ENCODE peak calls at places on chromosomes 4 and X, in seven cellular contexts. Q, Z, D, G, U, E and L are unnamed samples.
A peak's percentile ranks its signal among the peaks of the same experiment; 100 is the strongest.

GRCh38 chr4:184688447-184688846 is 38.9 kb downstream of the PRIMPOL start:
- DNase-seq in U (no peak), D (no peak), E (peak; percentile 91), G (no peak), Q (no peak), Z (peak; percentile 87), L (no peak)

GRCh38 chr4:150722908-150723362 is 141.0 kb downstream of the MAB21L2 start:
- DNase-seq in Z (no peak), E (peak; percentile 75), G (peak; percentile 16), Q (no peak), D (no peak), U (no peak), L (no peak)

GRCh38 chrX:153766098-153766817 is 2.2 kb downstream of the PLXNB3 start:
- DNase-seq in U (no peak), E (peak; percentile 66), G (peak; percentile 43), Q (no peak), Z (peak; percentile 52), D (no peak), L (no peak)

GRCh38 chrX:104318330-104319009 is 63.7 kb upstream of the ESX1 start:
- DNase-seq in Q (no peak), Z (peak; percentile 65), E (peak; percentile 30), G (no peak), U (no peak), D (no peak), L (no peak)

GRCh38 chr4:102541708-102542107 is 40.5 kb downstream of the NFKB1 start:
- DNase-seq in Q (no peak), Z (no peak), G (peak; percentile 5), E (no peak), D (no peak), U (no peak), L (no peak)

GRCh38 chrX:74523870-74524735 is 90.3 kb downstream of the RLIM start:
- DNase-seq in Z (no peak), U (no peak), E (no peak), D (no peak), Q (no peak), G (no peak), L (no peak)

GRCh38 chr4:84050014-84050413 is 449.1 kb downstream of the NKX6-1 start:
- DNase-seq in Z (no peak), G (no peak), Q (no peak), E (no peak), D (no peak), U (no peak), L (no peak)

GRCh38 chr4:26860922-26861433 is 337 bp downstream of the STIM2 start:
- DNase-seq in U (peak; percentile 45), D (no peak), Q (peak; percentile 39), G (peak; percentile 74), Z (peak; percentile 40), E (peak; percentile 63), L (no peak)

GRCh38 chr4:24979554-24979953 is 51.2 kb downstream of the LGI2 start:
- DNase-seq in U (no peak), Z (no peak), Q (no peak), D (no peak), G (no peak), E (peak; percentile 14), L (no peak)

GRCh38 chr4:7904108-7904516 is 35.5 kb downstream of the AFAP1 start:
- DNase-seq in Z (peak; percentile 74), U (no peak), E (peak; percentile 71), Q (no peak), D (no peak), G (no peak), L (no peak)

GRCh38 chrX:92247076-92247475 is 467.9 kb downstream of the PCDH11X start:
- DNase-seq in E (no peak), D (no peak), Q (no peak), G (no peak), U (no peak), Z (no peak), L (no peak)

GRCh38 chr4:119118397-119118796 is 17.2 kb upstream of the MYOZ2 start:
- DNase-seq in Z (peak; percentile 7), U (no peak), E (peak; percentile 63), Q (no peak), G (no peak), D (no peak), L (no peak)

GRCh38 chr4:37478151-37478550 is 208.0 kb downstream of the RELL1 start:
- DNase-seq in D (no peak), Q (no peak), Z (no peak), G (no peak), U (no peak), E (no peak), L (no peak)

GRCh38 chr4:121454251-121454979 is 73.6 kb upstream of the QRFPR start:
- DNase-seq in E (no peak), Q (no peak), Z (no peak), D (no peak), G (no peak), U (no peak), L (no peak)

GRCh38 chr4:7423801-7424552 is 10.8 kb downstream of the PSAPL1 start:
- DNase-seq in Z (no peak), E (no peak), D (no peak), Q (no peak), G (no peak), U (no peak), L (no peak)

GRCh38 chr4:18540349-18540748 is 518.8 kb upstream of the LCORL start:
- DNase-seq in Q (no peak), E (no peak), G (no peak), Z (no peak), D (no peak), U (no peak), L (no peak)

GRCh38 chr4:40963912-40964478 is 214.2 kb downstream of the NSUN7 start:
- DNase-seq in D (no peak), G (no peak), Q (no peak), E (peak; percentile 46), Z (peak; percentile 14), U (no peak), L (no peak)

GRCh38 chr4:182875471-182875870 is 41.7 kb downstream of the DCTD start:
- DNase-seq in D (no peak), U (no peak), E (no peak), Z (no peak), G (no peak), Q (no peak), L (no peak)

GRCh38 chr4:55947254-55947882 is 1.4 kb upstream of the CEP135 start:
- DNase-seq in D (no peak), G (no peak), E (peak; percentile 22), Z (peak; percentile 12), U (no peak), Q (no peak), L (peak; percentile 66)

GRCh38 chr4:1167244-1167949 is 5.0 kb downstream of the SPON2 start:
- DNase-seq in E (peak; percentile 90), G (peak; percentile 71), U (peak; percentile 75), Q (peak; percentile 78), D (peak; percentile 81), Z (peak; percentile 69), L (peak; percentile 70)

GRCh38 chr4:118867311-118868067 is 21.2 kb upstream of the SYNPO2 start:
- DNase-seq in E (no peak), Q (no peak), U (no peak), D (no peak), G (no peak), Z (no peak), L (no peak)

GRCh38 chr4:168710353-168710946 is 213.6 kb downstream of the PALLD start:
- DNase-seq in G (peak; percentile 3), U (no peak), Z (peak; percentile 62), E (peak; percentile 91), D (peak; percentile 39), Q (no peak), L (no peak)

GRCh38 chr4:3353747-3354454 is 61.1 kb downstream of the RGS12 start:
- DNase-seq in E (no peak), Z (no peak), G (no peak), U (no peak), D (no peak), Q (no peak), L (no peak)

GRCh38 chrX:3516051-3516541 is 169.6 kb upstream of the MXRA5 start:
- DNase-seq in Z (peak; percentile 7), E (peak; percentile 73), G (no peak), U (no peak), Q (no peak), D (no peak), L (no peak)

GRCh38 chr4:8072235-8072968 is 86.2 kb downstream of the ABLIM2 start:
- DNase-seq in U (no peak), G (no peak), Q (no peak), D (no peak), Z (no peak), E (no peak), L (no peak)

GRCh38 chrX:42096262-42096939 is 173.0 kb upstream of the CASK start:
- DNase-seq in Q (no peak), D (no peak), U (no peak), Z (peak; percentile 5), E (peak; percentile 95), G (no peak), L (no peak)

GRCh38 chr4:15873117-15873516 is 65.4 kb downstream of the FGFBP1 start:
- DNase-seq in U (no peak), Q (no peak), D (no peak), G (no peak), E (no peak), Z (no peak), L (no peak)

GRCh38 chrX:103330601-103331397 is 760 bp downstream of the TCEAL7 start:
- DNase-seq in G (no peak), Q (no peak), Z (no peak), D (no peak), U (no peak), E (peak; percentile 17), L (no peak)

GRCh38 chr4:84582988-84583870 is at the start of gene CDS1:
- DNase-seq in Q (peak; percentile 16), U (no peak), D (no peak), E (no peak), G (no peak), Z (no peak), L (peak; percentile 68)

GRCh38 chrX:38117485-38117884 is 103.2 kb downstream of the SRPX start:
- DNase-seq in E (peak; percentile 11), U (no peak), D (no peak), Z (no peak), Q (no peak), G (no peak), L (no peak)

GRCh38 chrX:38055170-38055847 is 49.0 kb downstream of the SYTL5 start:
- DNase-seq in Q (no peak), E (peak; percentile 57), D (no peak), G (no peak), Z (no peak), U (no peak), L (no peak)

GRCh38 chr4:183962413-183962812 is 57.3 kb downstream of the STOX2 start:
- DNase-seq in Q (no peak), G (no peak), D (no peak), U (no peak), Z (no peak), E (no peak), L (no peak)